ENCODE peak calls at places on chromosomes 13 and 19, in five cellular contexts. X is tibial artery; W is effector memory CD4-positive, alpha-beta T cell; G is pancreas; L is fibroblast of lung. E is an unnamed sample.

GRCh38 chr13:110498327-110498726 is 63.2 kb downstream of the RAB20 start:
- DNase-seq in L (peak; percentile 17), W (no peak), X (no peak), G (no peak), E (no peak)

GRCh38 chr13:33388254-33388998 is 102.9 kb upstream of the STARD13 start:
- DNase-seq in L (no peak), W (no peak), X (no peak), G (no peak), E (no peak)

GRCh38 chr13:24168392-24168750 is 7.9 kb downstream of the SPATA13 start:
- DNase-seq in L (peak; percentile 79), G (no peak), W (no peak), X (no peak), E (no peak)

GRCh38 chr19:39424934-39425333 is 10.8 kb downstream of the RPS16 start:
- DNase-seq in W (no peak), X (no peak), G (no peak), L (no peak), E (no peak)

GRCh38 chr19:34254552-34255432 is at the start of gene GARRE1:
- DNase-seq in G (peak; percentile 57), L (peak; percentile 38), X (no peak), W (peak; percentile 71), E (no peak)

GRCh38 chr19:14015454-14016035 is 9.4 kb upstream of the RFX1 start:
- DNase-seq in X (no peak), G (no peak), L (no peak), W (no peak), E (no peak)

GRCh38 chr13:109989686-109990085 is 203.3 kb upstream of the IRS2 start:
- DNase-seq in L (peak; percentile 39), W (no peak), G (no peak), X (no peak), E (no peak)

GRCh38 chr13:64471916-64472315 is 2758.2 kb downstream of the PCDH9 start:
- DNase-seq in L (peak; percentile 51), X (no peak), G (no peak), W (no peak), E (no peak)

GRCh38 chr19:51948979-51949378 is 21.7 kb downstream of the ZNF613 start:
- DNase-seq in W (no peak), L (peak; percentile 37), X (no peak), G (no peak), E (no peak)

GRCh38 chr13:45847554-45848224 is 3.9 kb downstream of the SIAH3 start:
- DNase-seq in L (peak; percentile 34), W (no peak), X (no peak), G (no peak), E (no peak)

GRCh38 chr13:54449922-54450321 is 1421.3 kb downstream of the OLFM4 start:
- DNase-seq in L (no peak), G (no peak), X (no peak), W (no peak), E (no peak)

GRCh38 chr13:21009036-21009435 is 52.4 kb downstream of the LATS2 start:
- DNase-seq in L (no peak), W (no peak), G (no peak), X (peak; percentile 17), E (no peak)

GRCh38 chr19:21767065-21767800 is at the start of gene ZNF100:
- DNase-seq in W (peak; percentile 64), L (peak; percentile 90), G (peak; percentile 90), X (peak; percentile 95), E (peak; percentile 84)

GRCh38 chr13:60662595-60662994 is 265.6 kb downstream of the TDRD3 start:
- DNase-seq in L (no peak), G (no peak), X (no peak), W (no peak), E (no peak)

GRCh38 chr13:113930711-113931637 is 42.9 kb downstream of the C13orf46 start:
- DNase-seq in X (peak; percentile 65), W (peak; percentile 49), L (no peak), G (peak; percentile 5), E (no peak)

GRCh38 chr19:42091300-42092266 is 15.6 kb downstream of the ZNF574 start:
- DNase-seq in G (no peak), W (no peak), L (no peak), X (no peak), E (no peak)

GRCh38 chr19:2969104-2969504 is 8.3 kb upstream of the TLE6 start:
- DNase-seq in W (no peak), L (peak; percentile 11), G (peak; percentile 86), X (no peak), E (no peak)

GRCh38 chr13:62375653-62376052 is 960.0 kb upstream of the PCDH20 start:
- DNase-seq in X (no peak), G (no peak), W (no peak), L (no peak), E (no peak)

GRCh38 chr13:61107989-61108388 is 307.7 kb downstream of the PCDH20 start:
- DNase-seq in W (no peak), X (no peak), L (no peak), G (no peak), E (no peak)

DNA sequence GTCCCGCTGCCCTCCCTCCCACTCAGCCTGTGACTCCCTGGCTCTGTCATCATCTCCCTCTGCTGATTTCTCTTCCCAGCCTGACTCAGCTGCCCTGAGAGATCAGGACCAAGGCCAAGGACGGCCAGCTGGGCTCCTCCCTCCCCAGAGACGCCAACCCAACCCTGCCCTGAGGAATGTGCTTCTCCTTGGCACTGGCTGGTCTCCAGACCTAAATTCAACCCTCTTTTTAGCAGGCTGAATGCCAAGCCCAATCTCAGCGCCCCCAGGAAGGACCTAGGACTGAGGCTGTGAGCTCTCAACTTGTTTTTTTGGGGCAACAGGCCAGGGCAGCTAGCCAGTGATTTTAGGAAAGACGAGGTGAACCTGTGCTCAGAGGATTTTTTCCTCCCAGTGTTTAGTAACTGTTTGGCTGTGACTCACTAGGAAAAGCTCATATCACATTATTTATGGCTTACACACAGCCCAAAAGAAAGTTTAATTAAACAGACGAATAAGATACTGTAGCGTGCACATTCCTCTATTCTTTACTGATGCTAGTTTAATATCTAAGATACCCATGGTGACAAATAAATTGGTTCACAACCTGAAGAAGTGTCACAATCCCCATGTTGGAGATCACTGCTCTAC is 7.4 kb upstream of the IGFL1 start:
- DNase-seq in X (peak; percentile 82), W (no peak), L (peak; percentile 73), G (peak; percentile 64), E (peak; percentile 85)
- H3K9me3 ChIP-seq in X (no peaks in the 10 kb centered on the region), W (no peaks in the 10 kb centered on the region), L (no peaks in the 10 kb centered on the region), G (no peaks in the 10 kb centered on the region), E (no peaks in the 10 kb centered on the region)

GRCh38 chr19:55641376-55642152 is 762 bp downstream of the ZNF580 start:
- DNase-seq in L (peak; percentile 41), W (no peak), X (no peak), G (no peak), E (no peak)
- H3K4me1 ChIP-seq in L (peaks cover 16% of the 10 kb centered on the region), W (peaks cover 45% of the 10 kb centered on the region), X (peaks cover 3% of the 10 kb centered on the region), G (peaks cover 7% of the 10 kb centered on the region), E (peaks cover 13% of the 10 kb centered on the region)

DNA sequence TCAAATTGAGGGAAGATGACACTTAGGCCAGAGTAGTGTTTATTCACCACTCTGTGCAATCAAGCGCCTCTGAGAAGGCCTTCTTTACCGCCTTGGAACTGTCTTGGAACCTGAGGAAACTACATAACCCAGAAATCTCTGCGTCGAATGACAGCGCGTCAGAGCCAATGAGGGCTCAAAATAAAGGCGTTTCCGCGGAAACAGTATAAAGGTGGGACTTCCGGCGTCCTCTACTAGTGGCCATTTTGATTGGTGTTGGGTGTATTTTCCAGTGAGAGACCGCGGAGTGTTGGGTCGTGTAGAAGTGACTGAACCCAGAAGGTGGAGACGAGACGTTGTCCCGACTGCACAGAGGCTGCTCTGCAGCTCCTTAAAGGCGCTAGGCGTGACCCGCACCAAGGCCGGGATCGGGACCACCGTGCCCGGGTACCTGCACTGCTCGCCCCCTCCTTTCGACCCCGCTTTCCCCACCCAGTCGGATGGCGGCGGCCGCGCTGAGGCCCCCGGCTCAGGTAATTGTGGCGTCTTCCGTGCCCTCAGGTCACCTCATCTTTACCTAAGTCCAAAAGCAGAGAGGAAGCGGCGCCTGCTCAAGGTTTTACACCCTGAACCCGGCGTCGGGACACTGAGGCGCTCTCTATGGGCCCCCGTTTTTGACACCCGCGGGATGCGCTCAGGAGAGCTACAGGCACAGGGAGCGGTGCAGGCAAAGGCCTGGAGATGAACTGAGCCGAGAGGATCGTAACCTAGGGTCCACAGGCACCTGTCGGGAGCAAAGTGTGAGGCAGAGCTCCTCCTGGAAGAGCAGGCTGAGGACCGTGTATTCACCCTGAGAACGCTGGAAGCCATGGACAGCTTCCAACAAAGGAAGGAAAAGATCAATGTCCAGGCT is at the start of gene ZNF776:
- DNase-seq in L (peak; percentile 89), G (peak; percentile 86), X (peak; percentile 82), W (peak; percentile 61), E (peak; percentile 84)
- H3K9me3 ChIP-seq in L (no peaks in the 10 kb centered on the region), G (no peaks in the 10 kb centered on the region), X (peaks cover 51% of the 10 kb centered on the region), W (peaks cover 15% of the 10 kb centered on the region), E (peaks cover 42% of the 10 kb centered on the region)

GRCh38 chr13:98570929-98571372 is 6.0 kb downstream of the STK24 start:
- DNase-seq in L (peak; percentile 45), G (no peak), X (no peak), W (peak; percentile 12), E (no peak)

GRCh38 chr13:98565726-98566577 is 11.0 kb downstream of the STK24 start:
- DNase-seq in W (no peak), G (peak; percentile 38), L (peak; percentile 37), X (peak; percentile 76), E (no peak)

GRCh38 chr13:98564204-98564603 is 12.7 kb downstream of the STK24 start:
- DNase-seq in X (peak; percentile 34), G (no peak), W (no peak), L (no peak), E (no peak)

GRCh38 chr13:98563071-98563470 is 13.8 kb downstream of the STK24 start:
- DNase-seq in G (no peak), W (no peak), L (no peak), X (peak; percentile 23), E (no peak)

GRCh38 chr13:98567140-98567539 is 9.8 kb downstream of the STK24 start:
- DNase-seq in W (no peak), X (no peak), G (no peak), L (no peak), E (no peak)
- H3K4me1 ChIP-seq in W (peaks cover 79% of the 10 kb centered on the region), X (no peaks in the 10 kb centered on the region), G (peaks cover 15% of the 10 kb centered on the region), L (peaks cover 11% of the 10 kb centered on the region), E (peaks cover 25% of the 10 kb centered on the region)

DNA sequence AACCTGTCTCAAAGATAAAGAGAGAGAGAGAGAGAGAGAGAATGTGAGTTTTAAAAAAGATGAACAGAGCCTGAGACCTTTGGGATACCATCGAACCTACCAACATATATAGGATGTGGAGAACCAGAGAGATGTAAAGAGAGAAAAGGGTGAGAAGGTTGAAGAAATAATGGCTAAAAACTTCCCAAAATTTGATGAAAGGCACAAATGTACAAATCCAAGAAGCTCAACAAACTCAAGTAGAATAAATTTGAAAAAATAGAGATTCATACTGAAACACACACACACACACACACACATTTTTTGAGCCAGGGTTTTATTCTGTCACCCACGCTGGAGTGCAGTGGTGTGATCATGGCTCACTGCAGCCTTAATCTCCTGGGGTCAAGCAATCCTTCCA is 16.3 kb downstream of the ZNF558 start:
- DNase-seq in L (no peak), X (no peak), W (no peak), G (no peak), E (no peak)
- H3K9me3 ChIP-seq in L (peaks cover 3% of the 10 kb centered on the region), X (peaks cover 100% of the 10 kb centered on the region), W (peaks cover 44% of the 10 kb centered on the region), G (peaks cover 48% of the 10 kb centered on the region), E (peaks cover 78% of the 10 kb centered on the region)